ENCODE peak calls at places on chromosome 12, in nine cellular contexts. W, O, S, G, I, U, L, E and H are unnamed samples.
A peak's percentile ranks its signal among the peaks of the same experiment; 100 is the strongest.

GRCh38 chr12:99339663-99340062 is 307.9 kb upstream of the GARIN6 start:
- DNase-seq in W (no peak), O (no peak), S (no peak), G (no peak), I (no peak), U (no peak), L (no peak), E (no peak), H (no peak)

GRCh38 chr12:6295187-6295811 is 15.2 kb upstream of the PLEKHG6 start:
- DNase-seq in W (peak; percentile 90), O (no peak), S (no peak), G (peak; percentile 83), I (peak; percentile 88), U (peak; percentile 86), L (peak; percentile 92), E (no peak), H (no peak)

GRCh38 chr12:64990991-64991570 is 130.0 kb downstream of the WIF1 start:
- DNase-seq in W (no peak), O (no peak), S (no peak), G (no peak), I (no peak), U (no peak), L (peak; percentile 76), E (no peak), H (no peak)

GRCh38 chr12:113244015-113244983 is 23.0 kb downstream of the TPCN1 start:
- DNase-seq in W (peak; percentile 78), O (no peak), S (no peak), G (no peak), I (no peak), U (no peak), L (peak; percentile 46), E (no peak), H (no peak)

GRCh38 chr12:96398422-96399080 is 1.7 kb downstream of the CDK17 start:
- DNase-seq in W (no peak), O (no peak), S (no peak), G (no peak), I (no peak), U (no peak), L (peak; percentile 8), E (peak; percentile 20), H (no peak)

GRCh38 chr12:49907352-49907751 is 3.7 kb upstream of the FAIM2 start:
- DNase-seq in W (no peak), O (no peak), S (no peak), G (no peak), I (no peak), U (no peak), L (no peak), E (no peak), H (no peak)

GRCh38 chr12:31752450-31752849 is 23.6 kb upstream of the AMN1 start:
- DNase-seq in W (no peak), O (no peak), S (no peak), G (no peak), I (no peak), U (no peak), L (no peak), E (no peak), H (no peak)

GRCh38 chr12:15265868-15266267 is 44.7 kb upstream of the RERG start:
- DNase-seq in W (no peak), O (no peak), S (no peak), G (no peak), I (no peak), U (no peak), L (no peak), E (no peak), H (no peak)

GRCh38 chr12:19712041-19712440 is 272.7 kb downstream of the AEBP2 start:
- DNase-seq in W (no peak), O (no peak), S (no peak), G (peak; percentile 69), I (peak; percentile 4), U (peak; percentile 51), L (peak; percentile 61), E (no peak), H (peak; percentile 22)

GRCh38 chr12:62787606-62788005 is 147.3 kb downstream of the PPM1H start:
- DNase-seq in W (no peak), O (no peak), S (no peak), G (no peak), I (no peak), U (no peak), L (no peak), E (no peak), H (no peak)

GRCh38 chr12:103841690-103842584 is 903 bp upstream of the NT5DC3 start:
- DNase-seq in W (peak; percentile 57), O (peak; percentile 18), S (peak; percentile 11), G (peak; percentile 66), I (peak; percentile 79), U (peak; percentile 94), L (peak; percentile 97), E (peak; percentile 65), H (no peak)

GRCh38 chr12:66269757-66270383 is 32.4 kb upstream of the HELB start:
- DNase-seq in W (peak; percentile 21), O (no peak), S (no peak), G (peak; percentile 43), I (peak; percentile 20), U (peak; percentile 50), L (peak; percentile 55), E (no peak), H (no peak)

GRCh38 chr12:4148418-4149056 is 125.0 kb upstream of the CCND2 start:
- DNase-seq in W (peak; percentile 66), O (no peak), S (peak; percentile 16), G (no peak), I (no peak), U (no peak), L (peak; percentile 51), E (no peak), H (no peak)

GRCh38 chr12:12736759-12737676 is 19.9 kb downstream of the CDKN1B start:
- DNase-seq in W (no peak), O (no peak), S (no peak), G (peak; percentile 43), I (no peak), U (peak; percentile 74), L (peak; percentile 52), E (peak; percentile 78), H (no peak)

GRCh38 chr12:26195641-26196423 is 459 bp downstream of the SSPN start:
- DNase-seq in W (peak; percentile 67), O (peak; percentile 13), S (no peak), G (peak; percentile 21), I (no peak), U (peak; percentile 45), L (peak; percentile 63), E (no peak), H (no peak)

GRCh38 chr12:119115296-119115905 is 63.3 kb upstream of the HSPB8 start:
- DNase-seq in W (peak; percentile 44), O (no peak), S (no peak), G (peak; percentile 56), I (peak; percentile 7), U (peak; percentile 25), L (peak; percentile 56), E (no peak), H (no peak)

GRCh38 chr12:130568041-130568440 is 148.1 kb downstream of the RIMBP2 start:
- DNase-seq in W (no peak), O (no peak), S (no peak), G (no peak), I (no peak), U (no peak), L (no peak), E (no peak), H (no peak)